ENCODE peak calls at places on chromosomes 3 and 15, in ten cellular contexts. V is esophagus muscularis mucosa, E is GM23338, Q is H9, O is PC-3, G is psoas muscle, T is right lobe of liver, Y is heart right ventricle, B is stomach, R is SJSA1. J is an unnamed sample.

GRCh38 chr3:194271459-194272035 is 79.6 kb downstream of the CPN2 start:
- DNase-seq in V (no peak), E (no peak), Q (no peak), O (no peak), G (no peak), T (no peak), Y (no peak), B (no peak), R (no peak), J (peak)

GRCh38 chr3:118501152-118501551 is 533.5 kb downstream of the IGSF11 start:
- DNase-seq in V (no peak), E (peak), Q (peak), O (peak), G (peak), T (peak), Y (peak), B (peak), R (peak), J (no peak)

GRCh38 chr15:31552482-31553099 is 226.0 kb downstream of the KLF13 start:
- DNase-seq in V (peak), E (no peak), Q (no peak), O (no peak), G (no peak), T (no peak), Y (no peak), B (no peak), R (no peak), J (no peak)

GRCh38 chr3:97981886-97982285 is 9.7 kb upstream of the RIOX2 start:
- DNase-seq in V (no peak), E (no peak), Q (no peak), O (no peak), G (no peak), T (no peak), Y (no peak), B (no peak), R (no peak), J (no peak)

GRCh38 chr3:18444597-18445420 is 19.7 kb upstream of the SATB1 start:
- DNase-seq in V (no peak), E (peak), Q (peak), O (peak), G (peak), T (peak), Y (peak), B (peak), R (peak), J (peak)

GRCh38 chr3:143134446-143134845 is 14.9 kb downstream of the CHST2 start:
- DNase-seq in V (no peak), E (no peak), Q (no peak), O (peak), G (no peak), T (no peak), Y (no peak), B (no peak), R (peak), J (no peak)

GRCh38 chr3:108106449-108106848 is 15.6 kb upstream of the CD47 start:
- DNase-seq in V (no peak), E (no peak), Q (no peak), O (peak), G (no peak), T (no peak), Y (no peak), B (no peak), R (no peak), J (no peak)

GRCh38 chr3:117035785-117036184 is 326.2 kb downstream of the TUSC7 start:
- DNase-seq in V (no peak), E (peak), Q (peak), O (no peak), G (peak), T (no peak), Y (peak), B (no peak), R (peak), J (no peak)

GRCh38 chr3:105868450-105868744 is 415 bp downstream of the CBLB start:
- DNase-seq in V (peak), E (peak), Q (peak), O (peak), G (peak), T (peak), Y (peak), B (peak), R (no peak), J (peak)

GRCh38 chr3:20352547-20353164 is 166.7 kb upstream of the SGO1 start:
- DNase-seq in V (no peak), E (no peak), Q (no peak), O (no peak), G (no peak), T (no peak), Y (no peak), B (no peak), R (no peak), J (no peak)

GRCh38 chr3:120791958-120792357 is 49.4 kb downstream of the GTF2E1 start:
- DNase-seq in V (no peak), E (no peak), Q (no peak), O (peak), G (no peak), T (no peak), Y (no peak), B (no peak), R (peak), J (no peak)

GRCh38 chr15:63019539-63020109 is 22.9 kb upstream of the TPM1 start:
- DNase-seq in V (no peak), E (peak), Q (peak), O (peak), G (peak), T (no peak), Y (no peak), B (peak), R (peak), J (peak)

GRCh38 chr3:129793356-129793755 is 100.2 kb downstream of the TMCC1 start:
- DNase-seq in V (no peak), E (no peak), Q (no peak), O (peak), G (no peak), T (no peak), Y (no peak), B (no peak), R (peak), J (no peak)

GRCh38 chr15:96035091-96035490 is 295.4 kb upstream of the NR2F2 start:
- DNase-seq in V (peak), E (no peak), Q (no peak), O (no peak), G (no peak), T (no peak), Y (no peak), B (no peak), R (no peak), J (no peak)

GRCh38 chr3:134373278-134373941 is 837 bp downstream of the AMOTL2 start:
- DNase-seq in V (peak), E (peak), Q (peak), O (peak), G (peak), T (peak), Y (peak), B (peak), R (peak), J (peak)

GRCh38 chr3:1551741-1552140 is 458.9 kb downstream of the CNTN6 start:
- DNase-seq in V (no peak), E (no peak), Q (no peak), O (no peak), G (no peak), T (no peak), Y (no peak), B (no peak), R (no peak), J (no peak)

GRCh38 chr15:63712828-63713520 is 115.8 kb downstream of the FBXL22 start:
- DNase-seq in V (no peak), E (no peak), Q (no peak), O (no peak), G (no peak), T (no peak), Y (no peak), B (no peak), R (no peak), J (no peak)

DNA sequence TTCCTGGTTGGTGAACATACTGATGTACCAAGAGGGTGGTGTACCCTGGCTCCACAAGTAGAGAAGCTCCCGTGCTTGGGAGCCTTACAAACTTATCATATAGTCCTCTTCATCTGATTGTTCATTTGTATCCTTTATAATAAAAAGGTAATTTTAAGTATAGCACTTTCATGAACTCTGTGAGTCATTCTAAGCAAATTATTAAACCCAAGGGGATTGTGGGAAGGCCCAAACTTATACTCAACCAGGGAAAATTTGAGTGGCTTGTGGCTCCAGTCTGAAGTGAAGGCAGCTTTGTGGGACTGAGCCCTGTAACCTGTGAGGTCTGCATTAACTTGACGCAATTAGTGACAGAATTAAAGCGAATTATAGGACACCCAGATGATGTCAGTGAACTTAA is 29.0 kb downstream of the TTBK2 start:
- DNase-seq in V (no peak), E (no peak), Q (no peak), O (peak), G (no peak), T (no peak), Y (no peak), B (no peak), R (peak), J (no peak)
- H3K27ac ChIP-seq in V (no peak), E (peak), Q (no peak), O (no peak), G (no peak), T (no peak), Y (no peak), B (no peak), R (peak), J (no peak)

GRCh38 chr3:100333970-100334339 is 602 bp upstream of the NIT2 start:
- DNase-seq in V (no peak), E (no peak), Q (no peak), O (no peak), G (no peak), T (no peak), Y (no peak), B (no peak), R (no peak), J (no peak)
- H3K27ac ChIP-seq in V (peak), E (peak), Q (peak), O (no peak), G (peak), T (peak), Y (peak), B (peak), R (no peak), J (peak)

DNA sequence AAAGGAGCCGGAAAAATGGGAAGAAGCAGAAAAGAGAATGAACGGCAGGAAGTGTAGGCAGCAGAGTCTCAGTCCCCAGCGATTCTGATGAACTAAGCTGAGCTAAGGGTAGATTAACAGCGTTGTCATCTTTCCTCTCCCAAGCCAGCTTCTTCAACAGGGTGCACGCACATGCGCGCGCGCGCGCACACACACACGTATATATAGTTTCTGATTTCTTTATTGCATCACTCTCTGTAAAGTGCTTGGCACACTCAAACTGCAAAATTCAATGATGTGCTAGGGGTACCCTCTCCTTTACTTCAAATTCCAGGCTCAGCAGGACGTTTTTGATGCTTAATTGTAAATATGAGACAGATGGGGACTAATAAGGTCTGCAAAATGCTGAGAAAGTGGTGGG is 26.1 kb upstream of the VPS8 start:
- DNase-seq in V (no peak), E (no peak), Q (no peak), O (no peak), G (no peak), T (no peak), Y (no peak), B (no peak), R (no peak), J (no peak)
- H3K27ac ChIP-seq in V (no peak), E (no peak), Q (no peak), O (no peak), G (no peak), T (no peak), Y (peak), B (peak), R (peak), J (peak)

GRCh38 chr3:158744567-158745288 is 12.5 kb upstream of the RARRES1 start:
- DNase-seq in V (no peak), E (no peak), Q (no peak), O (no peak), G (no peak), T (no peak), Y (no peak), B (no peak), R (no peak), J (no peak)
- H3K27ac ChIP-seq in V (no peak), E (no peak), Q (no peak), O (peak), G (no peak), T (no peak), Y (no peak), B (no peak), R (no peak), J (no peak)

GRCh38 chr3:14841836-14842235 is 23.1 kb downstream of the FGD5 start:
- DNase-seq in V (no peak), E (no peak), Q (no peak), O (no peak), G (no peak), T (no peak), Y (no peak), B (no peak), R (no peak), J (no peak)
- H3K27ac ChIP-seq in V (no peak), E (no peak), Q (no peak), O (no peak), G (no peak), T (no peak), Y (no peak), B (no peak), R (no peak), J (no peak)

DNA sequence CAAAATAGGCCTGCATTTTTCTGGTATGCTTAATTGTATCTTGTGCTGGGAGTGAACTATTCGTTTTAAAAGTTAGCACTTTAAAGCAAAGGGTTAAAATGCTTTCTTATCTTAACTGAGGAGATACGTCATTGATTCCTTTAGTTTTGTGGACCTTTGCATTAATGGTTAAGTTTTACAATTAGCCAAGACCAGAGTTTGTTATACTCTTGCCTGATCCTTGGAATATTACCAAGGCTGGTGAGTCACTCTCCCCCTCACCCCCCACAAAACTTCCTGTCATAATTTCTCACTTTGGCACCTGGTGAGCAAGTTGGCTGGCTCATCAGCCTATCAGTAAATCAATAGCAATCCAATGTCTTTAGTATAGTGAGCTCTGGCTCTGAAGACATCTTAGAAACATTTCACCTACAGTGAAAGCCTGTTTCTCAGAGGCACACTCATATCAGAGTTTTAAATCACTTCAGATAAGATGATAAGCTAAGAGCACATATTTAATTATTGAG is 26.7 kb downstream of the SLC2A2 start:
- DNase-seq in V (no peak), E (no peak), Q (no peak), O (peak), G (no peak), T (no peak), Y (no peak), B (no peak), R (peak), J (no peak)
- H3K27ac ChIP-seq in V (no peak), E (no peak), Q (no peak), O (peak), G (no peak), T (peak), Y (no peak), B (no peak), R (no peak), J (no peak)